ENCODE peak calls at places on chromosome 17, in six cellular contexts. B is prostate gland, V is PC-3, E is GM23248, D is mammary epithelial cell, A is choroid plexus epithelial cell. W is an unnamed sample.

GRCh38 chr17:27430882-27431491 is 25.3 kb upstream of the KSR1 start:
- DNase-seq in D (peak; percentile 44), B (no peak), A (peak; percentile 53), V (peak; percentile 57), E (peak; percentile 59), W (no peak)

GRCh38 chr17:18233803-18234518 is 8.5 kb downstream of the LLGL1 start:
- DNase-seq in V (no peak), E (no peak), D (no peak), A (no peak), B (no peak), W (no peak)

GRCh38 chr17:32755045-32755805 is 121.7 kb downstream of the MYO1D start:
- DNase-seq in A (peak; percentile 90), V (peak; percentile 68), E (peak; percentile 82), B (no peak), D (peak; percentile 51), W (no peak)

GRCh38 chr17:4658478-4659305 is 17.2 kb upstream of the ALOX15 start:
- DNase-seq in E (peak; percentile 41), B (no peak), A (peak; percentile 88), V (no peak), D (peak; percentile 56), W (no peak)

GRCh38 chr17:10116676-10117075 is 81.7 kb downstream of the GAS7 start:
- DNase-seq in E (no peak), V (no peak), D (no peak), A (no peak), B (no peak), W (no peak)

GRCh38 chr17:79203016-79203415 is 128.4 kb downstream of the ENGASE start:
- DNase-seq in B (no peak), A (no peak), D (no peak), E (no peak), V (no peak), W (no peak)

GRCh38 chr17:62968445-62968923 is 2.4 kb downstream of the TANC2 start:
- DNase-seq in B (peak; percentile 66), V (peak; percentile 96), D (peak; percentile 86), E (peak; percentile 94), A (peak; percentile 96), W (peak; percentile 49)

GRCh38 chr17:35809855-35810461 is 674 bp downstream of the TAF15 start:
- DNase-seq in D (peak; percentile 49), A (no peak), V (no peak), B (no peak), E (peak; percentile 75), W (no peak)

GRCh38 chr17:1978396-1978962 is 46.7 kb downstream of the RTN4RL1 start:
- DNase-seq in A (no peak), E (no peak), V (no peak), D (no peak), B (no peak), W (no peak)

GRCh38 chr17:74016504-74016903 is 187.0 kb upstream of the RPL38 start:
- DNase-seq in B (no peak), D (no peak), V (no peak), E (no peak), A (no peak), W (no peak)

GRCh38 chr17:79834575-79835469 is 4.4 kb downstream of the CBX4 start:
- DNase-seq in D (no peak), V (peak; percentile 35), B (no peak), E (no peak), A (no peak), W (no peak)

GRCh38 chr17:35243459-35244204 is 760 bp downstream of the SLFN5 start:
- DNase-seq in D (peak; percentile 68), A (peak; percentile 73), B (peak; percentile 46), E (peak; percentile 86), V (peak; percentile 60), W (peak; percentile 90)

GRCh38 chr17:55699178-55699865 is 23.3 kb downstream of the TMEM100 start:
- DNase-seq in V (peak; percentile 24), B (no peak), E (no peak), A (no peak), D (no peak), W (no peak)

GRCh38 chr17:77385750-77386501 is 245.2 kb downstream of the SEC14L1 start:
- DNase-seq in V (no peak), E (peak; percentile 64), B (no peak), A (no peak), D (no peak), W (no peak)

GRCh38 chr17:9802294-9802693 is 10.9 kb upstream of the DHRS7C start:
- DNase-seq in B (no peak), A (peak; percentile 21), D (peak; percentile 38), V (peak; percentile 73), E (no peak), W (no peak)

GRCh38 chr17:78559024-78559423 is 18.2 kb downstream of the DNAH17 start:
- DNase-seq in D (no peak), A (no peak), V (no peak), B (no peak), E (no peak), W (no peak)

GRCh38 chr17:17494499-17495447 is 1.4 kb downstream of the RASD1 start:
- DNase-seq in D (no peak), V (peak; percentile 60), A (peak; percentile 11), B (peak; percentile 62), E (peak; percentile 81), W (peak; percentile 92)

GRCh38 chr17:59105852-59106462 is 723 bp downstream of the TRIM37 start:
- DNase-seq in V (peak; percentile 72), D (peak; percentile 75), B (peak; percentile 65), E (peak; percentile 73), A (peak; percentile 50), W (peak; percentile 93)

GRCh38 chr17:72123964-72124791 is 3.4 kb downstream of the SOX9 start:
- DNase-seq in V (peak; percentile 40), D (peak; percentile 41), B (no peak), E (no peak), A (no peak), W (no peak)

GRCh38 chr17:64020068-64020766 is at the start of gene ICAM2:
- DNase-seq in D (no peak), V (no peak), E (no peak), B (peak; percentile 33), A (no peak), W (peak; percentile 54)

GRCh38 chr17:2805961-2806360 is 9.7 kb downstream of the RAP1GAP2 start:
- DNase-seq in V (no peak), B (no peak), A (no peak), D (no peak), E (no peak), W (no peak)

GRCh38 chr17:7465481-7466275 is 13.8 kb downstream of the ZBTB4 start:
- DNase-seq in E (no peak), D (no peak), A (no peak), V (no peak), B (no peak), W (no peak)

GRCh38 chr17:76014925-76015261 is 12.2 kb downstream of the EVPL start:
- DNase-seq in D (peak; percentile 57), E (no peak), V (no peak), A (no peak), B (no peak), W (no peak)

GRCh38 chr17:3034578-3034920 is 28.9 kb downstream of the OR1D5 start:
- DNase-seq in A (no peak), D (no peak), B (no peak), E (no peak), V (no peak), W (peak; percentile 79)

GRCh38 chr17:80363518-80364090 is 51.4 kb upstream of the ENDOV start:
- DNase-seq in D (no peak), A (no peak), E (no peak), B (no peak), V (no peak), W (no peak)

GRCh38 chr17:81869221-81870154 is 1.6 kb downstream of the ARHGDIA start:
- DNase-seq in V (peak; percentile 39), E (peak; percentile 51), B (no peak), A (peak; percentile 36), D (no peak), W (no peak)

DNA sequence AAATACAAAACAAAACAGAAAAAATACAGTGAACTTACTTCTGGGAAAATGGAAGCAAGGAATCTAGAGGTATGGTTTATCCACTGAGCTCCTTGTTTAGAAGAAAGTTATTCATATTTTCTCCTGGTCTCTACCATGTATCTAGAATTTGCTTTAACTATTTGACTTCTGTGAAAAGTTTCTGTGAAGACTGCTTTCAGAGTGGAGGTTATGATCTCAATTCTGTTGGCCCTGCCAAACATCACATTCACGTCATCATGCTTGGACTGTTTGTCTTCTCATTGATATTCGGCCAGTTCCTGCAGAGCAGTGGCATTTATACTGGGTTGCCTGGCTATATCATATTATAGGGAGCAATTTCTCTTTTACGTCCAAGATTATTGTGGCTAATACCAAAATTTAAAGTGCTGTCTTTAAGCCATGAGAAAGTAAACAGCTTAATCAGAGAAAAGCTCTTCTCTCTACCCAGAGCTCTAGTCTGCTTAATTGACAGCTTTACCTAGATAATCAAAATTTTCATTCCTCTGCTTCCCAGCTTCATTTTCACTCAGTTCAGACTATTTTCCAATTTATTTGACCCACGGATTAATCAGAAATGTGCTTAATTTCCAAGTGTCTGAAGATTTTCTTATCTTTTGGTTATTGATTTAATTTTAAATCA is at the start of gene ABCA8:
- DNase-seq in V (no peak), B (no peak), E (peak; percentile 81), A (peak; percentile 89), D (no peak), W (no peak)
- H3K4me3 ChIP-seq in V (no peak within 1 kb of the TSS), B (peak within 1 kb of the TSS; percentile 0), E (peak within 1 kb of the TSS; percentile 62), A (peak within 1 kb of the TSS; percentile 51), D (no peak within 1 kb of the TSS), W (no peak within 1 kb of the TSS)

GRCh38 chr17:44820631-44821196 is 9.4 kb downstream of the GJC1 start:
- DNase-seq in D (peak; percentile 88), A (peak; percentile 82), B (no peak), V (peak; percentile 95), E (peak; percentile 96), W (peak; percentile 10)
- H3K4me3 ChIP-seq in D (peak overlapping the region; percentile 13), A (no peak overlapping the region), B (no peak overlapping the region), V (peak overlapping the region; percentile 51), E (peak overlapping the region; percentile 61), W (no peak overlapping the region)

GRCh38 chr17:37259030-37259735 is 116.6 kb upstream of the C17orf78 start:
- DNase-seq in D (peak; percentile 81), B (no peak), V (no peak), E (peak; percentile 65), A (peak; percentile 67), W (no peak)
- H3K4me3 ChIP-seq in D (no peak overlapping the region), B (no peak overlapping the region), V (no peak overlapping the region), E (no peak overlapping the region), A (no peak overlapping the region), W (no peak overlapping the region)

GRCh38 chr17:69654981-69655581 is 240.6 kb downstream of the MAP2K6 start:
- DNase-seq in V (peak; percentile 94), A (peak; percentile 91), E (peak; percentile 88), B (no peak), D (peak; percentile 72), W (no peak)

GRCh38 chr17:69651921-69652320 is 237.4 kb downstream of the MAP2K6 start:
- DNase-seq in D (no peak), V (no peak), B (no peak), E (peak; percentile 4), A (no peak), W (no peak)

DNA sequence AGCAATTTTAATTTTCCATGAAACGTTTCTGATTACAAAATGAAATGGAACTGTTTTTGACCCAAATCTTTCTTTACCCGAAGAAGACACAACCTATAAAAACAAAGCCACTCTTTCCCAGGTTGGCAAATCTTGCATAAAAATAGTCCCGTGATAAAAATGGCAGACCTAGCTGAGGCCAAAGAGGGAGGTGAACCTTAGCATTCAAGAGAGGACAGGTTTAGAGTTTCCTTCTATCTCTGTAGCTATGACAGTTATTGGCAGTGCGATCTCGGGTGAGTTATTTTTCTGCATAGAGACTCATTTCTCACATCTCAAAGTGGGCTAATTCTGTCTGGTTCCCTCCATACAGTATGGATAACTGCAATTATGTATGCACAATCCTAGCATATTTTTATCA is 241.4 kb downstream of the MAP2K6 start:
- DNase-seq in V (no peak), B (no peak), D (no peak), E (no peak), A (no peak), W (no peak)
- H3K4me3 ChIP-seq in V (no peak overlapping the region), B (no peak overlapping the region), D (no peak overlapping the region), E (no peak overlapping the region), A (no peak overlapping the region), W (no peak overlapping the region)